ENCODE peak calls at places on chromosomes 11 and 22, in eight cellular contexts. C is heart left ventricle, R is kidney, L is IMR-90, A is ovary, F is stomach, M is Caco-2, S is transverse colon. T is an unnamed sample. For H3K4me1, the result is how much of the 10 kb centered on the place peaks cover.

GRCh38 chr11:88353835-88354496 is 16.4 kb upstream of the CTSC start:
- DNase-seq in M (no peak), A (no peak), L (no peak), F (no peak), C (no peak), R (no peak), S (no peak), T (no peak)

GRCh38 chr11:3796346-3796745 is 1.0 kb downstream of the NUP98 start:
- DNase-seq in A (no peak), L (no peak), F (no peak), C (no peak), R (no peak), M (no peak), S (no peak), T (no peak)

GRCh38 chr22:35611891-35612576 is 5.1 kb downstream of the MB start:
- DNase-seq in S (peak), M (no peak), F (no peak), C (no peak), R (peak), A (no peak), L (no peak), T (no peak)

GRCh38 chr11:2621919-2622318 is 77.9 kb downstream of the KCNQ1OT1 start:
- DNase-seq in M (no peak), R (no peak), C (no peak), S (no peak), A (no peak), L (no peak), F (no peak), T (no peak)

GRCh38 chr11:77195071-77195705 is 67.1 kb downstream of the MYO7A start:
- DNase-seq in M (no peak), A (no peak), C (no peak), S (no peak), F (no peak), R (peak), L (no peak), T (no peak)

GRCh38 chr11:64762916-64763803 is 3.4 kb upstream of the PYGM start:
- DNase-seq in F (peak), C (peak), L (peak), S (no peak), R (peak), M (no peak), A (peak), T (peak)

GRCh38 chr11:95035316-95035715 is 10.3 kb downstream of the KDM4E start:
- DNase-seq in L (no peak), C (no peak), S (no peak), R (no peak), A (no peak), M (no peak), F (no peak), T (no peak)

GRCh38 chr22:36860821-36861659 is at the start of gene NCF4:
- DNase-seq in S (peak), F (peak), C (peak), M (no peak), A (no peak), L (no peak), R (peak), T (peak)

GRCh38 chr11:122037911-122038310 is 78.1 kb downstream of the BLID start:
- DNase-seq in F (no peak), S (no peak), M (no peak), L (no peak), R (no peak), C (no peak), A (no peak), T (no peak)

GRCh38 chr22:35766654-35767580 is 49.2 kb downstream of the APOL5 start:
- DNase-seq in S (no peak), L (no peak), M (no peak), C (no peak), A (no peak), R (no peak), F (no peak), T (no peak)

GRCh38 chr22:37545703-37546435 is 14.4 kb upstream of the CDC42EP1 start:
- DNase-seq in F (peak), M (peak), S (peak), C (peak), R (peak), L (peak), A (peak), T (peak)

GRCh38 chr11:2126520-2127085 is 12.6 kb downstream of the IGF2 start:
- DNase-seq in C (no peak), L (no peak), S (no peak), M (no peak), F (no peak), A (no peak), R (no peak), T (no peak)

GRCh38 chr22:27128461-27129080 is 471.2 kb downstream of the MIAT start:
- DNase-seq in R (no peak), F (no peak), S (no peak), A (no peak), C (no peak), M (no peak), L (no peak), T (peak)

GRCh38 chr11:1844221-1845094 is 5.7 kb downstream of the TNNI2 start:
- DNase-seq in A (no peak), F (no peak), M (no peak), R (peak), S (peak), L (no peak), C (peak), T (no peak)

DNA sequence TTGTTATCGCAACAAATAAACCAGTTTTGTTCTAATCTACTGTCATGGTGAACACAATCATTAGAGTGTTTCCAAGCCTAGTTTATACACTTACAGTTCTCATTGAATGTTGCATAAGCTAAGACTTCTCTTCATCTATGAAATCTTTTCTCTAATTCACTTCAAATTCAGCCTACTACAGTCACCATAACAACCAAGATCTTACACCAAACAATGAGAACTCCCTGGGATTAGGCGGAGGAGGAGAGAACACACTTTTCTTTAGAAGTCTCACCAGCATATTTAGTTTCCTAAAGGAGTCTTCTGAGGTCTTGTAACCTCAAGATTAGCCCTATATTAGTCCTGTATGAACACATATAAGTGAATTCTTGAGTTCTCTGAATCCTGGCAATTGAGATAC is 1889.7 kb downstream of the LRRC4C start:
- DNase-seq in A (no peak), S (no peak), C (no peak), M (no peak), F (no peak), R (no peak), L (no peak), T (no peak)
- TF ChIP-seq CTCF in A (no peak), S (no peak), C (no peak), M (no peak), F (no peak), R (no peak), L (no peak), T (no peak)

DNA sequence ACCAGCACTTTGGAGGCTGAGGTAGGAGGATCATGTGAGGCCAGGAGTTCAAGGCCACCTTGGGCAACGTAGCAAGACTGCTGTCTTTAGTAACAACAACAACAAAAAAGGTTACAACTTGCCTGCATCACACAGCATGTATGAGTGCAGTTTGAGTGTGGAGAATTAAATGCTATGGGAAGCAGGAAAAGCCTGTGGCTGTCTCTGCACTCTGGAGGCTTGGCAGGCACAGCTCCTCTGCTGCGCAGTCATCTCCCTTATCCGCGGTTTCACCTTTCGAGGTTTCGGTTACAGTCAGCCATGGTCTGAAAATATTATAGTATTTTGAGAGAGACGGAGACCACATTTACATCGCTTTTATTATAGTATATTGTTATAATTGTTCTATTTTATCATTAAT is 2.9 kb downstream of the MICAL2 start:
- DNase-seq in F (no peak), R (no peak), M (no peak), A (no peak), C (no peak), L (peak), S (no peak), T (no peak)
- H3K4me1 ChIP-seq in F (under half), R (under half), M (half or more), A (under half), C (under half), L (half or more), S (half or more), T (under half)

GRCh38 chr11:60348116-60348515 is 21.1 kb downstream of the MS4A6E start:
- DNase-seq in R (no peak), L (no peak), F (no peak), M (no peak), A (no peak), S (no peak), C (no peak), T (no peak)

GRCh38 chr11:60344146-60344545 is 17.1 kb downstream of the MS4A6E start:
- DNase-seq in A (no peak), R (no peak), L (no peak), F (no peak), M (no peak), C (no peak), S (no peak), T (no peak)

GRCh38 chr11:60343094-60343704 is 16.1 kb downstream of the MS4A6E start:
- DNase-seq in M (no peak), L (no peak), S (no peak), A (no peak), C (no peak), F (no peak), R (no peak), T (no peak)

GRCh38 chr11:60347084-60347797 is 20.2 kb downstream of the MS4A6E start:
- DNase-seq in A (no peak), R (no peak), L (no peak), M (no peak), C (no peak), S (no peak), F (no peak), T (no peak)

DNA sequence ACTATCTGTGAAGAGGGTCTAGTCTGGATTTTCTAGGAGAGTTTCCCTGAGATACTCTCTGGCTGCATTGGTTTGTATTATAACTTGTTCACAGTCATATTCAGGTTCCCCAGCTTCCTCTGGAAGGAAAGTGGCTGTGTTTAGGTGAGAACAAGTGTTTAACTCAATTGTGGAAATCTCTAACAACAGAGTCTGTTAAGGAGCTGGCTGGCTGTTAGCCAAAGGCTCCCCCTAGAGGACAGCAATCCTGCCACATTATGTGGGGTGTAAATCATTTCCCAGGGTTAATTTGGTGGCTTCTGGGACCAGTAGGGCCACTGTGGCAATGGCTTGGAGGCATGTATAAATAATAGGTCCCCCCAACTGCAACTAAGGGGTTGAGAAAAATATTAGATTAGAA is 18.4 kb downstream of the MS4A6E start:
- DNase-seq in R (no peak), C (no peak), M (peak), A (no peak), L (no peak), F (peak), S (peak), T (peak)
- TF ChIP-seq CTCF in R (no peak), C (no peak), M (peak), A (no peak), L (peak), F (no peak), S (no peak), T (no peak)

GRCh38 chr22:49824185-49824925 is 3.3 kb downstream of the BRD1 start:
- DNase-seq in R (no peak), F (no peak), S (no peak), C (no peak), A (no peak), M (no peak), L (no peak), T (no peak)
- H3K4me1 ChIP-seq in R (under half), F (under half), S (under half), C (under half), A (under half), M (under half), L (under half), T (under half)

T was measured in thyroid gland.